ENCODE peak calls at places on chromosomes 7 and 10, in five cellular contexts. C is upper lobe of right lung; P is astrocyte; K is brain microvascular endothelial cell; L is CD4-positive, alpha-beta memory T cell. D is an unnamed sample.

GRCh38 chr7:116560021-116560970 is 35.5 kb downstream of the CAV1 start:
- DNase-seq in C (no peak), P (no peak), K (no peak), L (no peak), D (no peak)

GRCh38 chr7:81839708-81840359 is 70.0 kb upstream of the HGF start:
- DNase-seq in C (no peak), P (no peak), K (no peak), L (no peak), D (no peak)

GRCh38 chr10:20668985-20669384 is 228.1 kb downstream of the NEBL start:
- DNase-seq in C (no peak), P (no peak), K (no peak), L (no peak), D (no peak)

GRCh38 chr7:3455826-3456444 is 154.9 kb downstream of the SDK1 start:
- DNase-seq in C (no peak), P (peak), K (peak), L (no peak), D (no peak)

GRCh38 chr10:35555962-35556930 is 48.9 kb upstream of the GJD4 start:
- DNase-seq in C (no peak), P (peak), K (no peak), L (no peak), D (no peak)

GRCh38 chr7:143443153-143443552 is at the start of gene TAS2R60:
- DNase-seq in C (no peak), P (no peak), K (no peak), L (no peak), D (no peak)

GRCh38 chr7:18019562-18019961 is 8.1 kb downstream of the PRPS1L1 start:
- DNase-seq in C (no peak), P (peak), K (peak), L (no peak), D (no peak)

GRCh38 chr10:44313706-44314307 is 71.1 kb downstream of the CXCL12 start:
- DNase-seq in C (no peak), P (no peak), K (no peak), L (no peak), D (no peak)

GRCh38 chr10:85612833-85613232 is 753.8 kb downstream of the GRID1 start:
- DNase-seq in C (no peak), P (no peak), K (no peak), L (no peak), D (no peak)

GRCh38 chr10:3043512-3044368 is 23.6 kb upstream of the PFKP start:
- DNase-seq in C (no peak), P (peak), K (peak), L (peak), D (peak)

GRCh38 chr10:87861566-87861952 is 1.8 kb downstream of the KLLN start:
- DNase-seq in C (peak), P (peak), K (peak), L (no peak), D (peak)

GRCh38 chr10:2866569-2866968 is 200.8 kb upstream of the PFKP start:
- DNase-seq in C (no peak), P (no peak), K (no peak), L (no peak), D (no peak)

GRCh38 chr7:142754681-142755575 is 5.7 kb downstream of the PRSS1 start:
- DNase-seq in C (no peak), P (peak), K (no peak), L (no peak), D (no peak)

GRCh38 chr10:73167557-73168485 is at the start of the genes ECD and FAM149B1:
- DNase-seq in C (peak), P (peak), K (peak), L (peak), D (peak)

GRCh38 chr10:103637855-103638561 is 144.5 kb downstream of the NEURL1 start:
- DNase-seq in C (no peak), P (peak), K (peak), L (no peak), D (no peak)

GRCh38 chr10:14571866-14572507 is 202.7 kb downstream of the FAM107B start:
- DNase-seq in C (peak), P (peak), K (peak), L (peak), D (no peak)

GRCh38 chr7:106139253-106140251 is 27.4 kb upstream of the SYPL1 start:
- DNase-seq in C (no peak), P (peak), K (peak), L (no peak), D (no peak)

GRCh38 chr10:132209978-132210530 is 23.3 kb downstream of the DPYSL4 start:
- DNase-seq in C (no peak), P (no peak), K (no peak), L (no peak), D (no peak)

GRCh38 chr10:35367107-35367859 is 31.0 kb downstream of the CCNY start:
- DNase-seq in C (no peak), P (no peak), K (no peak), L (no peak), D (no peak)

GRCh38 chr10:113665806-113666354 is 2.0 kb upstream of the NRAP start:
- DNase-seq in C (no peak), P (peak), K (peak), L (no peak), D (peak)

GRCh38 chr10:2734691-2735090 is 332.7 kb upstream of the PFKP start:
- DNase-seq in C (no peak), P (no peak), K (no peak), L (no peak), D (no peak)

GRCh38 chr10:54066646-54067045 is 734.4 kb downstream of the PCDH15 start:
- DNase-seq in C (no peak), P (no peak), K (no peak), L (no peak), D (no peak)

GRCh38 chr10:24513155-24513554 is 210.5 kb downstream of the ARHGAP21 start:
- DNase-seq in C (no peak), P (peak), K (peak), L (no peak), D (no peak)

GRCh38 chr10:71756441-71757191 is 16.7 kb downstream of the VSIR start:
- DNase-seq in C (no peak), P (no peak), K (no peak), L (peak), D (no peak)

GRCh38 chr7:39582536-39582935 is 16.3 kb downstream of the YAE1 start:
- DNase-seq in C (no peak), P (no peak), K (no peak), L (no peak), D (no peak)

GRCh38 chr10:49614242-49615198 is 683 bp downstream of the CHAT start:
- DNase-seq in C (peak), P (no peak), K (no peak), L (no peak), D (no peak)

GRCh38 chr10:49601857-49602256 is 8.3 kb upstream of the SLC18A3 start:
- DNase-seq in C (peak), P (no peak), K (peak), L (no peak), D (no peak)

GRCh38 chr10:17023386-17024298 is 106.0 kb downstream of the CUBN start:
- DNase-seq in C (no peak), P (peak), K (peak), L (peak), D (no peak)

GRCh38 chr10:17730667-17731066 is 21.3 kb upstream of the TMEM236 start:
- DNase-seq in C (no peak), P (peak), K (no peak), L (no peak), D (no peak)

GRCh38 chr7:41010967-41011366 is 691.9 kb downstream of the INHBA start:
- DNase-seq in C (no peak), P (no peak), K (peak), L (no peak), D (no peak)

GRCh38 chr10:7405637-7406036 is 5.2 kb downstream of the SFMBT2 start:
- DNase-seq in C (no peak), P (no peak), K (no peak), L (no peak), D (no peak)

GRCh38 chr10:100364735-100365391 is 17.8 kb downstream of the SCD start:
- DNase-seq in C (peak), P (peak), K (peak), L (no peak), D (no peak)

GRCh38 chr7:33760834-33761233 is 144.5 kb upstream of the BMPER start:
- DNase-seq in C (no peak), P (no peak), K (no peak), L (no peak), D (no peak)

GRCh38 chr7:29483219-29484104 is 80.2 kb upstream of the PRR15 start:
- DNase-seq in C (no peak), P (no peak), K (no peak), L (no peak), D (no peak)

GRCh38 chr10:62632071-62632809 is 172.3 kb upstream of the ADO start:
- DNase-seq in C (peak), P (peak), K (peak), L (peak), D (peak)

GRCh38 chr7:123571684-123572083 is 14.1 kb upstream of the NDUFA5 start:
- DNase-seq in C (no peak), P (peak), K (peak), L (no peak), D (peak)

GRCh38 chr10:13414855-13415254 is 66.8 kb upstream of the SEPHS1 start:
- DNase-seq in C (no peak), P (no peak), K (peak), L (no peak), D (peak)

GRCh38 chr7:135853499-135853898 is 104.9 kb upstream of the FAM180A start:
- DNase-seq in C (no peak), P (peak), K (no peak), L (no peak), D (no peak)

GRCh38 chr7:157432541-157432956 is 95.7 kb downstream of the DNAJB6 start:
- DNase-seq in C (peak), P (peak), K (peak), L (no peak), D (no peak)
- H3K4me3 ChIP-seq in C (peak), P (no peak), K (no peak), L (peak), D (no peak)

DNA sequence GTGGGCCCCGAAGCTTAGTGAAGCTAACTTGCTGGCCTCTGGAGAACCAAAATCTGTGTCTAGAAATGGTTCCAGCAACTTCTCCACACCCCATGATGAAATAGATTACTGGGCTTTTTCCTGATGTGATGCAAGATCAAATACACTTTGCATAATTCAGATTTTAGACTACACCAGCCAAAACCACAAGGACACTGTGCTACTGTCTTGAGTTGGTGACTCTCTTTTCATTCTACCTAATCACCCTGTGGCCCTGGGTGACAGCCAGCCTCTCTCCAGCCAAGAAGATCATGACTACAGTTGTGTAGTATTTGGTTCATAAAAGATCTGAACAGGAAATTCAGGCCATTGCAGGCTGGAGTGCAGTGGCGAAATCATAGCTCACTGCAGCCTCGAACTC is 22.2 kb downstream of the AZGP1 start:
- DNase-seq in C (peak), P (no peak), K (no peak), L (no peak), D (peak)
- H3K27ac ChIP-seq in C (peak), P (no peak), K (no peak), L (no peak), D (no peak)

GRCh38 chr7:87216701-87217508 is 2.6 kb downstream of the TMEM243 start:
- DNase-seq in C (no peak), P (no peak), K (no peak), L (peak), D (peak)
- H3K4me3 ChIP-seq in C (peak), P (no peak), K (no peak), L (peak), D (peak)

DNA sequence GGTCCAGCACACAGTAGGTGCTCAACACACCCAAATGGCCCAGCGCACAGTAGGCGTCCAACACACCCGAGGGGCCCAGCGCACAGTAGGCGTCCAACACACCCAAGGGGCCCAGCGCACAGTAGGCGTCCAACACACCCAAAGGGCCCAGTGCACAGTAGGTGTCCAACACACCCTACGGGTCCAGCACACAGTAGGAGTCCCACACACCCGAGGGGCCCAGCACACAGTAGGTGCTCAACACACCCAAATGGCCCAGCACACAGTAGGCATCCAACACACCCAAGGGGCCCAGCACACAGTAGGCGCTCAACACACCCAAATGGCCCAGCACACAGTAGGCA is 80.8 kb downstream of the FOXL3 start:
- DNase-seq in C (no peak), P (no peak), K (no peak), L (no peak), D (no peak)
- H3K27ac ChIP-seq in C (no peak), P (no peak), K (no peak), L (no peak), D (no peak)

GRCh38 chr10:129968937-129969527 is 5.0 kb upstream of the EBF3 start:
- DNase-seq in C (no peak), P (no peak), K (peak), L (no peak), D (no peak)

GRCh38 chr10:129966831-129967578 is 2.9 kb upstream of the EBF3 start:
- DNase-seq in C (no peak), P (no peak), K (no peak), L (no peak), D (no peak)

GRCh38 chr10:129966370-129966769 is 2.3 kb upstream of the EBF3 start:
- DNase-seq in C (no peak), P (no peak), K (no peak), L (no peak), D (no peak)

GRCh38 chr10:129968020-129968861 is 4.2 kb upstream of the EBF3 start:
- DNase-seq in C (no peak), P (no peak), K (no peak), L (no peak), D (no peak)

DNA sequence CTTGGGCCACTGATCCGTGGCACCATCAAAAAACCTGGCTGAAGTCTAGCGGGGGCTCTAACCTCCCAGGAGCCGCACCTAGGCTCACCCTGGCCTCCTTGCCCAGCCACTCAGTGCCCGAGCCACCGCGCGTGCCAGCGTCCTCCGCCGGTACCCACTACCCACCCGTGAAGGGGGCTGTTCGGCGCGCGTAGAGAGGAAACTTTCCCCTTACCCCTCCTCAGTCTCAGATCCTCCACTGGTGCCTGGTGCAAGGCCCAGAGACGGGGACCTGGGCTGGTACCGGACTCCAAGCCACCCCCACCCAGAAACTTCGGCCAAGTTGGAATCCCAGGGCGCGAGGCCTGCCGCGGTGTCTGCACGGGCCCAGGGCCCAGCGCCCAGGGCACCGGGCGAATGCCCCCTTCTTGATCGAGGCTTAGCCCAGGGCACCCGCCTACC is 3.5 kb upstream of the EBF3 start:
- DNase-seq in C (no peak), P (no peak), K (no peak), L (no peak), D (no peak)
- H3K4me3 ChIP-seq in C (no peak), P (no peak), K (no peak), L (no peak), D (no peak)

GRCh38 chr7:74655324-74655723 is 2.2 kb upstream of the GTF2I start:
- DNase-seq in C (no peak), P (no peak), K (no peak), L (no peak), D (no peak)
- H3K27ac ChIP-seq in C (peak), P (no peak), K (no peak), L (peak), D (no peak)

GRCh38 chr7:158803226-158803944 is 25.9 kb downstream of the ESYT2 start:
- DNase-seq in C (no peak), P (no peak), K (no peak), L (peak), D (no peak)
- H3K4me3 ChIP-seq in C (no peak), P (no peak), K (no peak), L (no peak), D (no peak)

D was measured in Karpas-422.